ENCODE peak calls at places on chromosomes 6 and 20, in eight cellular contexts. C is HepG2; N is esophagus squamous epithelium; O is adrenal gland; J is uterus; D is MM.1S; T is CD8-positive, alpha-beta T cell; S is heart right ventricle. V is an unnamed sample.

GRCh38 chr6:27078734-27079357 is 168.7 kb upstream of the PRSS16 start:
- DNase-seq in N (no peak), D (peak; percentile 78), S (peak; percentile 25), O (peak; percentile 20), J (no peak), C (peak; percentile 75), T (peak; percentile 29), V (peak; percentile 49)

GRCh38 chr6:27293436-27294152 is 18.5 kb downstream of the POM121L2 start:
- DNase-seq in T (no peak), D (no peak), O (no peak), N (no peak), S (no peak), J (no peak), C (peak; percentile 38), V (no peak)

GRCh38 chr6:150865043-150865405 is 478 bp upstream of the MTHFD1L start:
- DNase-seq in N (no peak), T (no peak), D (no peak), J (no peak), C (no peak), O (no peak), S (no peak), V (no peak)

GRCh38 chr6:49284134-49284533 is 178.9 kb downstream of the MMUT start:
- DNase-seq in T (no peak), C (no peak), D (no peak), N (no peak), J (no peak), S (no peak), O (no peak), V (no peak)

GRCh38 chr20:35773154-35773751 is 1.4 kb downstream of the PHF20 start:
- DNase-seq in J (no peak), S (peak; percentile 29), D (peak; percentile 45), T (peak; percentile 44), C (no peak), O (peak; percentile 12), N (peak; percentile 3), V (peak; percentile 55)

GRCh38 chr20:49006446-49006980 is 39.6 kb upstream of the CSE1L start:
- DNase-seq in O (no peak), C (no peak), D (no peak), S (no peak), T (no peak), J (no peak), N (no peak), V (no peak)

GRCh38 chr20:32314768-32315167 is 37.3 kb downstream of the KIF3B start:
- DNase-seq in C (no peak), O (no peak), T (no peak), S (no peak), J (no peak), D (no peak), N (no peak), V (no peak)

GRCh38 chr6:127402890-127403617 is 56.1 kb downstream of the KIAA0408 start:
- DNase-seq in S (no peak), C (no peak), D (peak; percentile 43), T (no peak), O (no peak), N (no peak), J (no peak), V (no peak)

GRCh38 chr20:7195704-7196103 is 428.2 kb downstream of the BMP2 start:
- DNase-seq in D (no peak), J (no peak), C (no peak), T (no peak), N (no peak), S (no peak), O (no peak), V (no peak)

GRCh38 chr6:6395581-6396197 is 75.2 kb upstream of the F13A1 start:
- DNase-seq in D (no peak), S (peak; percentile 33), J (no peak), O (no peak), C (no peak), N (no peak), T (no peak), V (no peak)

GRCh38 chr6:6390849-6391602 is 70.6 kb upstream of the F13A1 start:
- DNase-seq in T (no peak), D (no peak), C (no peak), J (no peak), N (no peak), O (no peak), S (no peak), V (no peak)

GRCh38 chr6:6392214-6393068 is 72.0 kb upstream of the F13A1 start:
- DNase-seq in C (no peak), D (no peak), N (no peak), S (no peak), J (no peak), T (no peak), O (no peak), V (no peak)

GRCh38 chr6:6397842-6398241 is 77.4 kb upstream of the F13A1 start:
- DNase-seq in T (no peak), D (no peak), N (no peak), O (no peak), S (no peak), J (no peak), C (no peak), V (no peak)

DNA sequence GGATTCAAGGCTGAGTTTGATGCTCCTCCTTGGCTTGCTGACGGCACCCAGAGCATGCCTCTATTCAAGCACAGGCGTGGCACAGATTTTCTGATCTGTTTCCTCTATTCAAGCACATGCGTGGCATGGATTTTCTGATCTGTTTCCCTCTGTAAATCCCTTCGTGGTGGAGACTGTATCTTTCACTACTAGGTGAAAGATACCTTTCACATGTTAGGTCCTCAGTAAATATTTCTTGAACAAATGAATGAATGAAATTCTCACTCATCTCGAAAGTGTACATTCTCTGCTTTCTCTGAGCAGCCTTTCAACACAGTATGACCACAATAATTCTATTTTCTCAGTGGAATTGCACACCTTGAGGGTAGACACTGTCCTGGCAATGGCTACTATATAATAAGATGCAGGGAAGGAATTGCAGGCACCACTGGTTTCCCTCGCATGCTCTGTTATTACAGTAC is 72.6 kb upstream of the F13A1 start:
- DNase-seq in N (no peak), S (no peak), C (no peak), D (no peak), J (no peak), O (no peak), T (no peak), V (no peak)
- H3K4me3 ChIP-seq in N (no peak overlapping the region), S (no peak overlapping the region), C (no peak overlapping the region), D (no peak overlapping the region), J (no peak overlapping the region), O (no peak overlapping the region), T (no peak overlapping the region), V (no peak overlapping the region)

DNA sequence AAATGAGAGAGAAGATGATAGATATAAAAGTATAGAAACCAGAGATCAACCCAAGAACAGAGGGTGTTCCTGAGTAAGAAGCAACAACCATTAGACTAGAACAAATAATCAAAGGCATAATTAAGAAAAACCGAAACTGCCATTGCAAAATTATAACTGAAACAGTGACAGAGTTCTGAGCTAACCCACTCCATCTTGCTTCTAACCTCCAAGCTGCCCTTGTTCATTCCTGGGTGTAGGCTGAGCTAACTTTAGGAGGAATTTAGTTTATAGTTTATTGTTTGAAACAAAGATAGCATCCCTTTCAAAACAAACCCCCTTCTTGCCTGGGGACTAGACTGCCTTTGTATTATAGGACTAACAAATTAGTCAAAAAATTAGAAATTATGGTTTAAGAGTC is 56.1 kb upstream of the PRND start:
- DNase-seq in N (no peak), S (no peak), J (no peak), T (no peak), O (no peak), C (no peak), D (peak; percentile 15), V (no peak)
- H3K27ac ChIP-seq in N (no peak overlapping the region), S (no peak overlapping the region), J (no peak overlapping the region), T (peak overlapping the region; percentile 24), O (no peak overlapping the region), C (no peak overlapping the region), D (peak overlapping the region; percentile 73), V (peak overlapping the region; percentile 52)

DNA sequence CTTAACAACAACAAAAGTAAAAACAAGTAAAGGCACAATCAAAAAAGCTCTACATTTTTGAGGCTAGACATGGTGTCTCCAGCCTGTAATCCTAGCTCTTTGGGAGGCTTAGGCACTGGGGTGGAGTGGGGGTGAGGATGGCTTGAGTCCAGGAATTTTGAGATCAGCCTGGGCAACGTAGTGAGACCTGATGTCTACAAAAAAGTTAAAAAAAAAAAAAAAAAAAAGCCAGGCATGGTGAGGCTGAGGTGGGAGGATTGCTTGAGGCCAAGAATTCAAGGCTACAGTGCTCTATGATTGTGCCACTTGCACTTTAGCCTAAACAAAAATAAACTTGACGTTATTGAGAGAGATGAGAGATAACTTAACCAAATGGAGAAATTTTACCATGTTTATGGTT is 60.1 kb downstream of the QKI start:
- DNase-seq in D (no peak), J (no peak), O (no peak), C (no peak), S (no peak), N (no peak), T (no peak), V (no peak)
- H3K4me1 ChIP-seq in D (no peaks in the 10 kb centered on the region), J (no peaks in the 10 kb centered on the region), O (no peaks in the 10 kb centered on the region), C (no peaks in the 10 kb centered on the region), S (peaks cover 77% of the 10 kb centered on the region), N (peaks cover 5% of the 10 kb centered on the region), T (no peaks in the 10 kb centered on the region), V (no peaks in the 10 kb centered on the region)

DNA sequence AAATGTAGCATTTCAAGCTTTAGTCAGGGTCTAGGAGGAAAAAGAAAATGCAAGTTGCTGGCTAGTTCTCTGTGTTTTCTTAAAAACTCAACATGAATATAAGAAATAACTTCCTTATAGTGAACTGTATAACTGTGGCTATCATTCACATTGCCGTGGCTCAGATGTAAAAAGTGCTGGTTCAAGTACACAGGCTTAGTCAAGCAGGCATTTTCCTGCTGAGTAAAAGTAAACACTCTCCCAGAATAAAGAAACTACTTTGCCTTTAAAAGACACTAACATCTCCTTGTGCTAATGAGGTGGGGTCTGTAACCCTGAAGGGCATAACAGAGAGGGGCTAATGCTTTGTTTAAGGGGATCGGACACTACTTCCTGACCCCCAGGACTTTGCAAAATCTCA is 3.3 kb downstream of the ATP5F1E start:
- DNase-seq in D (no peak), N (no peak), T (no peak), J (no peak), S (no peak), C (no peak), O (no peak), V (no peak)
- H3K4me3 ChIP-seq in D (peak overlapping the region; percentile 3), N (no peak overlapping the region), T (no peak overlapping the region), J (no peak overlapping the region), S (no peak overlapping the region), C (peak overlapping the region; percentile 19), O (no peak overlapping the region), V (no peak overlapping the region)

GRCh38 chr6:111211411-111212030 is 124.2 kb downstream of the SLC16A10 start:
- DNase-seq in T (no peak), N (no peak), O (no peak), J (no peak), S (no peak), C (no peak), D (no peak), V (no peak)

GRCh38 chr6:111215134-111215533 is 127.8 kb downstream of the SLC16A10 start:
- DNase-seq in N (no peak), D (no peak), C (no peak), S (no peak), T (no peak), J (no peak), O (no peak), V (no peak)

GRCh38 chr6:111208928-111209327 is 121.6 kb downstream of the SLC16A10 start:
- DNase-seq in S (no peak), D (no peak), J (no peak), T (no peak), O (no peak), N (no peak), C (peak; percentile 25), V (no peak)

GRCh38 chr6:111210074-111210729 is 122.9 kb downstream of the SLC16A10 start:
- DNase-seq in O (no peak), N (no peak), S (peak; percentile 22), D (peak; percentile 57), J (no peak), C (peak; percentile 60), T (no peak), V (no peak)

GRCh38 chr6:111212625-111213024 is 125.3 kb downstream of the SLC16A10 start:
- DNase-seq in J (no peak), D (no peak), O (no peak), T (no peak), S (no peak), C (no peak), N (no peak), V (no peak)
- H3K27ac ChIP-seq in J (no peak overlapping the region), D (no peak overlapping the region), O (no peak overlapping the region), T (no peak overlapping the region), S (no peak overlapping the region), C (no peak overlapping the region), N (no peak overlapping the region), V (no peak overlapping the region)